ENCODE peak calls at places on chromosomes 13 and 19, in five cellular contexts. W is amniotic stem cell; R is activated T-helper 2 cell treated with anti-CD3 and anti-CD28 coated beads, Interferon-gamma antibody, Interleukin-2, Interleukin-4, amounts not matched to agents 10 μg/mL and 5 μg/mL and 100 μg/mL, durations not matched to agents 14 hours and 24 hours and 36 hours; C is iPS-NIHi11; J is K562. M is an unnamed sample.

GRCh38 chr13:98327326-98328314 is 150.6 kb upstream of the RNF113B start:
- DNase-seq in W (no peak), C (peak), J (no peak), R (no peak), M (no peak)

GRCh38 chr13:102198418-102199322 is 203.2 kb downstream of the FGF14 start:
- DNase-seq in J (no peak), W (no peak), C (no peak), R (no peak), M (no peak)

GRCh38 chr19:1840541-1841115 is 7.7 kb downstream of the REXO1 start:
- DNase-seq in C (no peak), W (no peak), R (no peak), J (peak), M (no peak)

GRCh38 chr19:48722196-48722708 is 2.7 kb upstream of the MAMSTR start:
- DNase-seq in C (no peak), J (no peak), W (no peak), R (no peak), M (no peak)

GRCh38 chr13:80161219-80161618 is 179.7 kb downstream of the SPRY2 start:
- DNase-seq in J (no peak), R (no peak), W (no peak), C (no peak), M (no peak)

GRCh38 chr19:47151627-47152026 is 21.0 kb downstream of the SAE1 start:
- DNase-seq in J (no peak), W (no peak), R (no peak), C (no peak), M (no peak)

GRCh38 chr13:37453246-37453645 is 145.3 kb downstream of the POSTN start:
- DNase-seq in J (no peak), C (no peak), R (no peak), W (no peak), M (no peak)

GRCh38 chr13:73782781-73783180 is 351.4 kb downstream of the KLF12 start:
- DNase-seq in R (no peak), J (no peak), C (no peak), W (no peak), M (no peak)

GRCh38 chr13:79409828-79410227 is 3.8 kb upstream of the RBM26 start:
- DNase-seq in J (no peak), W (no peak), C (no peak), R (no peak), M (no peak)

GRCh38 chr13:93552596-93552995 is 326.0 kb downstream of the GPC6 start:
- DNase-seq in C (no peak), R (no peak), W (no peak), J (no peak), M (no peak)

GRCh38 chr13:95246292-95247082 is 54.8 kb downstream of the ABCC4 start:
- DNase-seq in R (no peak), C (no peak), J (no peak), W (no peak), M (no peak)

GRCh38 chr19:3184847-3185481 is 766 bp upstream of the NCLN start:
- DNase-seq in W (peak), R (no peak), C (no peak), J (peak), M (peak)

GRCh38 chr19:49954092-49954825 is 6.7 kb downstream of the SIGLEC11 start:
- DNase-seq in W (no peak), J (no peak), C (no peak), R (no peak), M (no peak)

GRCh38 chr13:28539625-28540286 is 44.8 kb upstream of the FLT1 start:
- DNase-seq in R (no peak), W (no peak), C (no peak), J (no peak), M (no peak)

GRCh38 chr13:22227895-22228294 is 557.0 kb downstream of the FGF9 start:
- DNase-seq in J (no peak), R (no peak), C (no peak), W (no peak), M (no peak)

GRCh38 chr13:40790232-40790631 is 821 bp downstream of the SLC25A15 start:
- DNase-seq in W (no peak), C (no peak), J (no peak), R (no peak), M (no peak)

GRCh38 chr19:6260912-6261636 is 18.7 kb downstream of the MLLT1 start:
- DNase-seq in W (no peak), J (peak), R (no peak), C (peak), M (peak)

GRCh38 chr13:96492758-96493157 is 402.9 kb downstream of the HS6ST3 start:
- DNase-seq in C (no peak), R (no peak), J (no peak), W (no peak), M (no peak)

GRCh38 chr13:51370116-51370515 is 30.6 kb downstream of the SERPINE3 start:
- DNase-seq in R (no peak), W (no peak), C (no peak), J (no peak), M (no peak)

GRCh38 chr19:29001006-29001921 is 211.7 kb downstream of the UQCRFS1 start:
- DNase-seq in C (no peak), J (no peak), R (no peak), W (no peak), M (no peak)

GRCh38 chr19:47456721-47457478 is 14.8 kb downstream of the SLC8A2 start:
- DNase-seq in J (no peak), W (no peak), C (no peak), R (no peak), M (no peak)

GRCh38 chr19:3335431-3336350 is 30.7 kb upstream of the NFIC start:
- DNase-seq in C (no peak), J (no peak), R (no peak), W (no peak), M (no peak)

GRCh38 chr13:95153647-95154405 is 147.4 kb downstream of the ABCC4 start:
- DNase-seq in W (no peak), C (no peak), J (no peak), R (no peak), M (no peak)

GRCh38 chr13:49615844-49616687 is 12.2 kb upstream of the ARL11 start:
- DNase-seq in C (no peak), W (no peak), R (no peak), J (no peak), M (no peak)

GRCh38 chr19:14517446-14517839 is 754 bp downstream of the DNAJB1 start:
- DNase-seq in C (no peak), R (no peak), J (no peak), W (no peak), M (no peak)

GRCh38 chr13:75705395-75705794 is 69.3 kb downstream of the LMO7 start:
- DNase-seq in W (peak), J (no peak), C (no peak), R (no peak), M (no peak)

GRCh38 chr13:46675016-46675415 is 121.9 kb downstream of the ESD start:
- DNase-seq in C (no peak), W (no peak), R (no peak), J (no peak), M (no peak)

GRCh38 chr19:35755550-35756371 is 1.1 kb downstream of the HSPB6 start:
- DNase-seq in J (no peak), W (no peak), C (peak), R (peak), M (no peak)

GRCh38 chr13:20418953-20419352 is 106.7 kb downstream of the CRYL1 start:
- DNase-seq in W (no peak), C (no peak), R (no peak), J (no peak), M (no peak)

GRCh38 chr13:33612641-33613638 is 205.0 kb upstream of the RFC3 start:
- DNase-seq in J (no peak), W (no peak), C (no peak), R (no peak), M (no peak)

GRCh38 chr13:32164622-32165268 is 133.2 kb downstream of the FRY start:
- DNase-seq in W (peak), C (peak), R (no peak), J (peak), M (peak)

GRCh38 chr19:51001495-51001894 is at the start of gene KLK8:
- DNase-seq in R (no peak), W (no peak), C (no peak), J (no peak), M (no peak)

GRCh38 chr13:75135325-75135825 is 346.6 kb downstream of the TBC1D4 start:
- DNase-seq in R (no peak), J (no peak), C (no peak), W (peak), M (no peak)